ENCODE peak calls at places on chromosomes 11 and 22, in ten cellular contexts. U is activated naive CD8-positive, alpha-beta T cell treated with anti-CD3 and anti-CD28 coated beads for 36 hours; F is activated CD8-positive, alpha-beta T cell treated with anti-CD3 and anti-CD28 coated beads for 36 hours; B is T follicular helper cell; I is naive thymus-derived CD8-positive, alpha-beta T cell; N is Calu3; J is AG08396; A is neuronal stem cell; Y is cardiac septum; K is lung. Q is an unnamed sample.

GRCh38 chr11:110486176-110486575 is 56.4 kb downstream of the FDX1 start:
- DNase-seq in U (no peak), F (no peak), B (no peak), I (no peak), N (no peak), J (no peak), A (no peak), Y (no peak), K (no peak), Q (no peak)

GRCh38 chr11:46079662-46080061 is 41.6 kb downstream of the PHF21A start:
- DNase-seq in U (no peak), F (no peak), B (no peak), I (no peak), N (no peak), J (no peak), A (no peak), Y (no peak), K (no peak), Q (no peak)

GRCh38 chr11:46367244-46367915 is 14.1 kb upstream of the MDK start:
- DNase-seq in U (peak), F (peak), B (peak), I (peak), N (peak), J (peak), A (no peak), Y (peak), K (peak), Q (peak)

GRCh38 chr11:61120865-61121831 is 18.9 kb downstream of the CD5 start:
- DNase-seq in U (peak), F (peak), B (peak), I (peak), N (no peak), J (peak), A (no peak), Y (no peak), K (no peak), Q (no peak)

GRCh38 chr11:12724301-12725046 is 50.3 kb downstream of the TEAD1 start:
- DNase-seq in U (no peak), F (no peak), B (no peak), I (no peak), N (peak), J (peak), A (no peak), Y (peak), K (peak), Q (no peak)

GRCh38 chr11:112087212-112087611 is 539 bp downstream of the SDHD start:
- DNase-seq in U (no peak), F (peak), B (no peak), I (no peak), N (no peak), J (peak), A (no peak), Y (no peak), K (no peak), Q (no peak)

GRCh38 chr22:49209452-49210195 is 618.0 kb downstream of the BRD1 start:
- DNase-seq in U (no peak), F (no peak), B (no peak), I (no peak), N (no peak), J (no peak), A (no peak), Y (peak), K (no peak), Q (no peak)

GRCh38 chr22:47171441-47172221 is 409.2 kb downstream of the TBC1D22A start:
- DNase-seq in U (no peak), F (no peak), B (no peak), I (no peak), N (no peak), J (no peak), A (no peak), Y (peak), K (no peak), Q (no peak)

GRCh38 chr11:93645938-93646337 is 15.5 kb upstream of the CEP295 start:
- DNase-seq in U (no peak), F (no peak), B (no peak), I (no peak), N (no peak), J (no peak), A (no peak), Y (no peak), K (no peak), Q (no peak)

GRCh38 chr11:134370526-134371435 is 39.0 kb downstream of the GLB1L2 start:
- DNase-seq in U (no peak), F (no peak), B (no peak), I (no peak), N (no peak), J (no peak), A (no peak), Y (no peak), K (no peak), Q (no peak)

GRCh38 chr11:83521647-83522596 is 235.8 kb upstream of the CCDC90B start:
- DNase-seq in U (no peak), F (no peak), B (no peak), I (no peak), N (no peak), J (peak), A (no peak), Y (no peak), K (no peak), Q (peak)

GRCh38 chr11:68584097-68584496 is 100.2 kb upstream of the GAL start:
- DNase-seq in U (peak), F (peak), B (peak), I (peak), N (peak), J (peak), A (peak), Y (no peak), K (peak), Q (peak)

GRCh38 chr22:22327723-22328122 is 83.1 kb downstream of the VPREB1 start:
- DNase-seq in U (no peak), F (no peak), B (no peak), I (no peak), N (no peak), J (no peak), A (no peak), Y (no peak), K (no peak), Q (no peak)

GRCh38 chr11:113725883-113726405 is 19.8 kb upstream of the TMPRSS5 start:
- DNase-seq in U (no peak), F (no peak), B (no peak), I (no peak), N (no peak), J (no peak), A (no peak), Y (no peak), K (no peak), Q (no peak)

GRCh38 chr11:6610591-6610990 is 1.4 kb downstream of the TAF10 start:
- DNase-seq in U (no peak), F (no peak), B (no peak), I (no peak), N (no peak), J (no peak), A (no peak), Y (no peak), K (no peak), Q (no peak)

GRCh38 chr11:6365659-6366058 is 24.6 kb upstream of the SMPD1 start:
- DNase-seq in U (no peak), F (no peak), B (no peak), I (no peak), N (peak), J (no peak), A (no peak), Y (no peak), K (no peak), Q (no peak)

GRCh38 chr11:124474779-124475178 is 29.3 kb upstream of the OR8B8 start:
- DNase-seq in U (no peak), F (no peak), B (no peak), I (no peak), N (no peak), J (no peak), A (no peak), Y (no peak), K (no peak), Q (no peak)

GRCh38 chr22:46043816-46044717 is 67.1 kb upstream of the WNT7B start:
- DNase-seq in U (no peak), F (no peak), B (no peak), I (no peak), N (no peak), J (no peak), A (no peak), Y (peak), K (no peak), Q (no peak)

GRCh38 chr22:30196867-30197336 is 49.7 kb downstream of the LIF start:
- DNase-seq in U (no peak), F (no peak), B (no peak), I (no peak), N (no peak), J (no peak), A (no peak), Y (no peak), K (no peak), Q (no peak)

GRCh38 chr22:23532756-23533155 is 47.3 kb downstream of the IGLL1 start:
- DNase-seq in U (no peak), F (no peak), B (no peak), I (no peak), N (no peak), J (no peak), A (no peak), Y (peak), K (no peak), Q (no peak)

GRCh38 chr11:20113147-20113435 is 47.2 kb downstream of the DBX1 start:
- DNase-seq in U (no peak), F (no peak), B (no peak), I (no peak), N (no peak), J (no peak), A (no peak), Y (no peak), K (no peak), Q (no peak)

GRCh38 chr11:129435499-129436245 is 60.0 kb downstream of the BARX2 start:
- DNase-seq in U (no peak), F (no peak), B (no peak), I (no peak), N (peak), J (no peak), A (no peak), Y (no peak), K (no peak), Q (no peak)

GRCh38 chr11:97414801-97415200 is 1025.0 kb downstream of the JRKL start:
- DNase-seq in U (no peak), F (no peak), B (no peak), I (no peak), N (no peak), J (no peak), A (no peak), Y (no peak), K (no peak), Q (no peak)

GRCh38 chr11:116379185-116379828 is 393.5 kb downstream of the BUD13 start:
- DNase-seq in U (no peak), F (peak), B (no peak), I (no peak), N (peak), J (no peak), A (peak), Y (no peak), K (no peak), Q (peak)

GRCh38 chr22:41994506-41994905 is 4.1 kb upstream of the WBP2NL start:
- DNase-seq in U (no peak), F (peak), B (no peak), I (no peak), N (no peak), J (peak), A (no peak), Y (no peak), K (no peak), Q (no peak)

GRCh38 chr11:73201888-73202810 is 15.9 kb upstream of the P2RY2 start:
- DNase-seq in U (no peak), F (no peak), B (no peak), I (no peak), N (no peak), J (no peak), A (no peak), Y (no peak), K (no peak), Q (no peak)

GRCh38 chr11:27371490-27371889 is 8.5 kb upstream of the CCDC34 start:
- DNase-seq in U (no peak), F (no peak), B (no peak), I (no peak), N (no peak), J (no peak), A (no peak), Y (no peak), K (no peak), Q (no peak)

GRCh38 chr11:132114185-132114584 is 743.8 kb downstream of the NTM start:
- DNase-seq in U (no peak), F (peak), B (no peak), I (no peak), N (no peak), J (peak), A (no peak), Y (no peak), K (no peak), Q (peak)

GRCh38 chr11:44088377-44088776 is 7.1 kb upstream of the EXT2 start:
- DNase-seq in U (no peak), F (no peak), B (no peak), I (no peak), N (no peak), J (no peak), A (no peak), Y (no peak), K (no peak), Q (no peak)

GRCh38 chr11:7964873-7965272 is 374 bp downstream of the NLRP10 start:
- DNase-seq in U (no peak), F (no peak), B (no peak), I (no peak), N (no peak), J (peak), A (no peak), Y (no peak), K (no peak), Q (no peak)

GRCh38 chr11:67281552-67282150 is 7.5 kb upstream of the ANKRD13D start:
- DNase-seq in U (no peak), F (no peak), B (no peak), I (no peak), N (no peak), J (no peak), A (no peak), Y (peak), K (no peak), Q (no peak)

GRCh38 chr11:67389477-67389876 is 2.3 kb upstream of the RAD9A start:
- DNase-seq in U (no peak), F (peak), B (no peak), I (peak), N (peak), J (peak), A (no peak), Y (no peak), K (no peak), Q (peak)

GRCh38 chr22:32708835-32709234 is 92.7 kb upstream of the TIMP3 start:
- DNase-seq in U (no peak), F (no peak), B (no peak), I (no peak), N (no peak), J (peak), A (no peak), Y (no peak), K (no peak), Q (no peak)

GRCh38 chr11:35065566-35065965 is 73.4 kb upstream of the CD44 start:
- DNase-seq in U (no peak), F (no peak), B (no peak), I (no peak), N (no peak), J (no peak), A (no peak), Y (no peak), K (no peak), Q (no peak)

GRCh38 chr22:49613108-49613507 is 214.6 kb downstream of the BRD1 start:
- DNase-seq in U (no peak), F (no peak), B (no peak), I (no peak), N (no peak), J (no peak), A (no peak), Y (no peak), K (no peak), Q (no peak)

GRCh38 chr11:68214173-68215086 is 1.3 kb upstream of the KMT5B start:
- DNase-seq in U (peak), F (peak), B (no peak), I (peak), N (no peak), J (no peak), A (no peak), Y (no peak), K (no peak), Q (peak)

GRCh38 chr11:130522284-130522961 is 74.0 kb downstream of the ADAMTS15 start:
- DNase-seq in U (no peak), F (no peak), B (no peak), I (no peak), N (peak), J (peak), A (peak), Y (peak), K (peak), Q (no peak)